ENCODE peak calls at places on chromosomes 7 and 10, in five cellular contexts. L is ovary; K is CD4-positive, alpha-beta memory T cell; S is adrenal gland; X is astrocyte. F is an unnamed sample. For H3K4me1 and H3K9me3, the result is how much of the 10 kb centered on the place peaks cover.

GRCh38 chr7:25659841-25660240 is 431.6 kb upstream of the NPVF start:
- DNase-seq in L (no peak), K (no peak), S (no peak), X (no peak), F (no peak)

GRCh38 chr7:45223728-45224630 is 66.4 kb downstream of the RAMP3 start:
- DNase-seq in L (no peak), K (no peak), S (no peak), X (no peak), F (no peak)

GRCh38 chr10:2933519-2933918 is 133.8 kb upstream of the PFKP start:
- DNase-seq in L (no peak), K (no peak), S (no peak), X (peak), F (no peak)

GRCh38 chr10:13758302-13758701 is 171.5 kb downstream of the PRPF18 start:
- DNase-seq in L (no peak), K (no peak), S (no peak), X (peak), F (no peak)

GRCh38 chr7:32142649-32143048 is 72.4 kb upstream of the PDE1C start:
- DNase-seq in L (no peak), K (no peak), S (no peak), X (peak), F (no peak)

GRCh38 chr7:92880212-92881090 is 44.1 kb upstream of the CDK6 start:
- DNase-seq in L (no peak), K (no peak), S (no peak), X (no peak), F (no peak)

GRCh38 chr7:155410436-155410835 is 47.5 kb upstream of the EN2 start:
- DNase-seq in L (no peak), K (no peak), S (no peak), X (no peak), F (no peak)

GRCh38 chr10:111295788-111296187 is 219.0 kb downstream of the ADRA2A start:
- DNase-seq in L (no peak), K (no peak), S (no peak), X (no peak), F (no peak)

GRCh38 chr10:80075781-80076180 is 2.7 kb upstream of the TMEM254 start:
- DNase-seq in L (no peak), K (no peak), S (no peak), X (no peak), F (no peak)

GRCh38 chr10:124353896-124354295 is 64.8 kb downstream of the OAT start:
- DNase-seq in L (no peak), K (no peak), S (no peak), X (no peak), F (no peak)

GRCh38 chr10:7417103-7417623 is 6.3 kb upstream of the SFMBT2 start:
- DNase-seq in L (no peak), K (peak), S (no peak), X (no peak), F (no peak)

GRCh38 chr7:2876031-2876862 is 32.1 kb upstream of the GNA12 start:
- DNase-seq in L (no peak), K (no peak), S (no peak), X (peak), F (no peak)

GRCh38 chr7:28107960-28108359 is 72.6 kb downstream of the JAZF1 start:
- DNase-seq in L (no peak), K (no peak), S (peak), X (peak), F (no peak)

GRCh38 chr7:38229386-38229785 is 44.0 kb downstream of the TARP start:
- DNase-seq in L (no peak), K (no peak), S (no peak), X (peak), F (no peak)

GRCh38 chr10:120279196-120279595 is 177.8 kb upstream of the PLPP4 start:
- DNase-seq in L (no peak), K (no peak), S (no peak), X (no peak), F (no peak)

GRCh38 chr7:112942981-112943380 is 143.6 kb downstream of the GPR85 start:
- DNase-seq in L (no peak), K (no peak), S (no peak), X (no peak), F (no peak)

GRCh38 chr10:99531696-99532050 is 1.1 kb upstream of the NKX2-3 start:
- DNase-seq in L (no peak), K (no peak), S (no peak), X (no peak), F (no peak)

GRCh38 chr7:124124201-124124600 is 91.3 kb upstream of the TMEM229A start:
- DNase-seq in L (no peak), K (no peak), S (peak), X (no peak), F (no peak)

GRCh38 chr7:36670585-36671431 is 53.5 kb downstream of the AOAH start:
- DNase-seq in L (peak), K (peak), S (peak), X (no peak), F (peak)

GRCh38 chr10:99375444-99375843 is 46.3 kb downstream of the CNNM1 start:
- DNase-seq in L (no peak), K (no peak), S (no peak), X (peak), F (no peak)

GRCh38 chr7:132455306-132455705 is 121.0 kb downstream of the PLXNA4 start:
- DNase-seq in L (no peak), K (no peak), S (no peak), X (no peak), F (no peak)

GRCh38 chr7:111012799-111013675 is 77.9 kb upstream of the LRRN3 start:
- DNase-seq in L (no peak), K (peak), S (no peak), X (no peak), F (no peak)

GRCh38 chr7:48046458-48046857 is 11.1 kb downstream of the C7orf57 start:
- DNase-seq in L (no peak), K (peak), S (no peak), X (no peak), F (no peak)

GRCh38 chr10:76899490-76899889 is 738.1 kb downstream of the KCNMA1 start:
- DNase-seq in L (no peak), K (no peak), S (no peak), X (no peak), F (no peak)

GRCh38 chr10:77943086-77943901 is 16.7 kb upstream of the DLG5 start:
- DNase-seq in L (no peak), K (no peak), S (no peak), X (peak), F (no peak)

GRCh38 chr10:73339436-73339835 is 19.2 kb downstream of the CFAP70 start:
- DNase-seq in L (no peak), K (no peak), S (no peak), X (no peak), F (peak)

GRCh38 chr10:33657154-33657900 is 322.9 kb upstream of the NRP1 start:
- DNase-seq in L (no peak), K (no peak), S (no peak), X (peak), F (no peak)

GRCh38 chr7:128037880-128038619 is 6.8 kb upstream of the LRRC4 start:
- DNase-seq in L (no peak), K (no peak), S (no peak), X (no peak), F (no peak)

GRCh38 chr7:100465299-100465698 is 1.2 kb upstream of the SPACDR start:
- DNase-seq in L (no peak), K (no peak), S (no peak), X (peak), F (no peak)

GRCh38 chr10:15455456-15455855 is 84.4 kb upstream of the FAM171A1 start:
- DNase-seq in L (no peak), K (no peak), S (no peak), X (no peak), F (no peak)

GRCh38 chr7:8260871-8261707 is 878 bp downstream of the ICA1 start:
- DNase-seq in L (peak), K (no peak), S (peak), X (no peak), F (peak)

GRCh38 chr7:41130021-41130420 is 572.9 kb downstream of the INHBA start:
- DNase-seq in L (no peak), K (no peak), S (no peak), X (no peak), F (no peak)

GRCh38 chr10:87862644-87863101 is 660 bp downstream of the KLLN start:
- DNase-seq in L (no peak), K (peak), S (no peak), X (no peak), F (no peak)

GRCh38 chr7:51238981-51239495 is 77.6 kb downstream of the COBL start:
- DNase-seq in L (no peak), K (no peak), S (no peak), X (no peak), F (no peak)

GRCh38 chr7:67489881-67490280 is 493.2 kb downstream of the TYW1 start:
- DNase-seq in L (no peak), K (no peak), S (no peak), X (no peak), F (no peak)

GRCh38 chr10:22477365-22478287 is 132.3 kb downstream of the SPAG6 start:
- DNase-seq in L (no peak), K (no peak), S (no peak), X (no peak), F (no peak)

GRCh38 chr7:134639683-134640279 is 6.9 kb upstream of the BPGM start:
- DNase-seq in L (no peak), K (no peak), S (no peak), X (no peak), F (no peak)

GRCh38 chr10:129905553-129905952 is 58.5 kb downstream of the EBF3 start:
- DNase-seq in L (no peak), K (no peak), S (no peak), X (no peak), F (no peak)

GRCh38 chr10:71615538-71616329 is 103.8 kb downstream of the C10orf105 start:
- DNase-seq in L (no peak), K (no peak), S (no peak), X (no peak), F (no peak)
- H3K4me1 ChIP-seq in L (under half), K (under half), S (under half), X (under half), F (under half)

DNA sequence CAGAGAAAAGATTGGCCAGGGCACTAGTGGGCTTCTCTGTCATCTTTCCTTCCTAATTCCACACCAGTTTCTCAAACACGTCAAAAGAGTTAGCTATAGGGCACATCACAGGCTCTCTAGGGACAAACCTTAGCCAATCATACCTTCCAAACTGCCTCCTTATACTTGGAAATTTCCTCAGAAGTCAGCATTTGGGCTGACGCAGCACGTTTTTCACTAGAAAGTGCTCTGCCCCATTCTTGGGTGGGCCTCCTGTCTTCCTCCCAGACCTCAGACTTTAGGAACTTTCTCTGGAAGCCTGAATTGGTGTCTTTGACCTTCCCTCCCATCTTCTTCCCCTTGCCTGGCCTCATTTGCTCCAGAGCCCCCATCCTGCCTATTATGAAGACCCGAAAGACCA is 11.1 kb downstream of the SFXN3 start:
- DNase-seq in L (no peak), K (no peak), S (no peak), X (no peak), F (no peak)
- H3K27ac ChIP-seq in L (peak), K (peak), S (peak), X (peak), F (peak)

GRCh38 chr10:52434734-52435133 is 120.7 kb downstream of the DKK1 start:
- DNase-seq in L (no peak), K (no peak), S (no peak), X (no peak), F (no peak)

GRCh38 chr10:52436664-52437063 is 122.6 kb downstream of the DKK1 start:
- DNase-seq in L (no peak), K (no peak), S (no peak), X (peak), F (no peak)

GRCh38 chr10:52437205-52437646 is 123.1 kb downstream of the DKK1 start:
- DNase-seq in L (no peak), K (no peak), S (no peak), X (no peak), F (no peak)

GRCh38 chr10:52440612-52441285 is 126.7 kb downstream of the DKK1 start:
- DNase-seq in L (no peak), K (no peak), S (no peak), X (no peak), F (no peak)

GRCh38 chr10:52438119-52438518 is 124.0 kb downstream of the DKK1 start:
- DNase-seq in L (no peak), K (no peak), S (no peak), X (no peak), F (peak)
- H3K9me3 ChIP-seq in L (under half), K (under half), S (under half), X (under half), F (under half)

DNA sequence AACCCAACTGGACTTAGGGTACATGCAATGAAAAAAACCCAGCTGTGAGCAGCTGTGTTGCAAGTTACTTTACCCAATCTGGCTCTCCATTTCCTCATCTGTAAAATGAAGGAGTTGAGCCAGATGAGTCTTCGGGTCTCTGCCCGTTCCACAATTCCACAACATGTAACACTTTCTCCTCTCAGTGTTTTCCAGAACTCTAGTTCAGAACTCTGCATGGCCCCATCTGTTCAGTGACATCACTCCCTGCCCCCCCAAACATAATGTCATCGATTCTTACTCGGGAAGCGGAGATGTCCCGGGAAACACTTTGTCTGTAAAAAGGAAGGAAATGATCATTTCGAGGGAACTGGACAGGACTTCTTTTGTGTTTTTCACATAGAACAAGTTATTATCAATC is 2.5 kb downstream of the SH3PXD2A start:
- DNase-seq in L (no peak), K (no peak), S (no peak), X (no peak), F (no peak)
- H3K4me1 ChIP-seq in L (under half), K (under half), S (under half), X (under half), F (under half)

GRCh38 chr7:136359333-136359903 is 382.3 kb upstream of the MTPN start:
- DNase-seq in L (no peak), K (no peak), S (no peak), X (no peak), F (no peak)
- H3K27ac ChIP-seq in L (no peak), K (no peak), S (no peak), X (no peak), F (no peak)

GRCh38 chr7:158559356-158559755 is 28.3 kb downstream of the PTPRN2 start:
- DNase-seq in L (no peak), K (no peak), S (no peak), X (no peak), F (no peak)
- H3K9me3 ChIP-seq in L (under half), K (under half), S (under half), X (under half), F (under half)

GRCh38 chr7:98761225-98761624 is 108.6 kb downstream of the TMEM130 start:
- DNase-seq in L (no peak), K (no peak), S (no peak), X (no peak), F (no peak)

GRCh38 chr7:98760201-98760651 is 109.6 kb downstream of the TMEM130 start:
- DNase-seq in L (no peak), K (no peak), S (no peak), X (peak), F (no peak)

GRCh38 chr7:98762620-98763019 is 107.2 kb downstream of the TMEM130 start:
- DNase-seq in L (no peak), K (no peak), S (no peak), X (no peak), F (no peak)

GRCh38 chr7:98764946-98765345 is 104.9 kb downstream of the TMEM130 start:
- DNase-seq in L (no peak), K (no peak), S (no peak), X (no peak), F (no peak)
- H3K4me1 ChIP-seq in L (under half), K (under half), S (under half), X (under half), F (under half)

DNA sequence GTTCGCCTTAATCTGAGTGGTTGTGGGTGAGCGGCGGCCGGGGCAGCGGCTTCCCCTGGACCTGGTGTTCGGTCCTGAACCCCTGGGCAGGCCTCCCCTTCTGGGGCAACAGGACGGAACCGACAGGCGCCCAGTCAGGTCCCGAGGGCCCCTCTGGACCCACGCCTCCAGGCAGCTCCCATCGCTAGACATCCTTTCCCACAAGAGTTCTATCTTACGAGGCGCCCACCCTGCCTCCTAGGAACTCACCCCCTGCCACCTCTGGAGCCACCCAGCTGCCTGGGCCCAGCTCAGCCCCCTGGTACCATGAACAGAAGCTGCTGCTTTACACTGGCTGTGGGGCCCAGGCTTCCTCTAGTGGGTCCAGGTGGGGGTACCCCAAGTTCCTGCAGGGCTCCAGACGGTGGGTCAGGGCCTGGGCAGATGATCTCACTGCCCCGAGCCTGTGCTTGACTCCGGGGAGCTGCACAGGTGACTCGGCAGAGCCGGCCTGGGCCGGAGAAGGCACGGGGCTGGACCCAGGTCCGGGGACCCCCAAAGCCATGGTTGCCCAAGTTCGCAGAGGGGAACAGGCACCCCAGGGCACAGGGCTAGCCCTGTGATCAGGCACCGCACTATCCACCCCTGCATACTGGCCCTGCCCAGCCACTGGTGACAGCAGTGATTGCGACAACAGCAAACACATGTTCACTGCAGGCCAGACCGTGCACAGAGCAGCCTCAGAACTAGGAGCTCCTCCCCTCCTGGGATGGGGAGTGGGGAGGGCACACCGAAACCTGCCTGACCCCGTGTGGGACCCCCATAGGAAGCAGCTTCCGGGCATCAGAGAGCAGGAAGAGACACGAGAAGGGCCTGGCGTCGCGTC is 180.3 kb downstream of the ELFN1 start:
- DNase-seq in L (no peak), K (no peak), S (no peak), X (no peak), F (peak)
- H3K27ac ChIP-seq in L (no peak), K (no peak), S (no peak), X (no peak), F (no peak)

F was measured in right cardiac atrium.